ENCODE peak calls at places on chromosomes 3 and 15, in five cellular contexts. X is CD4-positive, CD25-positive, alpha-beta regulatory T cell; U is iPS-NIHi11; D is GM13977; H is activated CD4-positive, alpha-beta T cell treated with anti-CD3 and anti-CD28 coated beads for 36 hours. Y is an unnamed sample.

GRCh38 chr3:191246628-191247027 is 47.6 kb downstream of the OSTN start:
- DNase-seq in X (no peak), D (no peak), H (no peak), U (no peak), Y (no peak)

GRCh38 chr3:170090601-170090981 is 52.8 kb downstream of the GPR160 start:
- DNase-seq in D (no peak), X (no peak), U (no peak), H (no peak), Y (no peak)

GRCh38 chr15:62618432-62618831 is 424.1 kb upstream of the TPM1 start:
- DNase-seq in D (no peak), X (no peak), U (no peak), H (no peak), Y (no peak)

GRCh38 chr3:149547954-149548728 is 73.6 kb downstream of the TM4SF4 start:
- DNase-seq in H (no peak), X (no peak), U (no peak), D (no peak), Y (no peak)

GRCh38 chr3:196661400-196661799 is 21.9 kb downstream of the NRROS start:
- DNase-seq in D (no peak), H (no peak), U (peak; percentile 45), X (no peak), Y (no peak)

GRCh38 chr15:91407237-91407889 is 307.3 kb downstream of the SV2B start:
- DNase-seq in X (peak; percentile 53), D (no peak), U (peak; percentile 17), H (peak; percentile 8), Y (peak; percentile 41)

GRCh38 chr3:184678317-184679055 is 33.4 kb downstream of the MAGEF1 start:
- DNase-seq in X (no peak), U (no peak), H (no peak), D (no peak), Y (no peak)

GRCh38 chr15:28122038-28122949 is 23.2 kb upstream of the OCA2 start:
- DNase-seq in D (no peak), U (no peak), X (no peak), H (no peak), Y (no peak)

GRCh38 chr3:133408366-133408765 is 8.5 kb downstream of the BFSP2 start:
- DNase-seq in U (no peak), H (no peak), X (no peak), D (no peak), Y (no peak)

GRCh38 chr3:42345811-42346210 is 64.6 kb downstream of the LYZL4 start:
- DNase-seq in D (no peak), X (peak; percentile 60), U (no peak), H (peak; percentile 31), Y (no peak)

GRCh38 chr3:180590396-180590795 is 11.6 kb upstream of the TTC14 start:
- DNase-seq in D (no peak), U (no peak), H (no peak), X (no peak), Y (no peak)

GRCh38 chr3:4643904-4644547 is 150.9 kb downstream of the ITPR1 start:
- DNase-seq in U (no peak), X (no peak), D (no peak), H (no peak), Y (no peak)

GRCh38 chr3:53819163-53819868 is 26.9 kb downstream of the CHDH start:
- DNase-seq in U (no peak), X (no peak), H (no peak), D (no peak), Y (no peak)

GRCh38 chr15:89361451-89362202 is 27.0 kb upstream of the POLG start:
- DNase-seq in U (peak; percentile 93), X (peak; percentile 34), H (peak; percentile 79), D (peak; percentile 90), Y (peak; percentile 61)

GRCh38 chr3:152307829-152308474 is 39.2 kb downstream of the MBNL1 start:
- DNase-seq in U (peak; percentile 5), H (no peak), X (no peak), D (no peak), Y (no peak)

GRCh38 chr3:120469440-120470415 is 18.9 kb upstream of the FSTL1 start:
- DNase-seq in H (no peak), X (no peak), U (peak; percentile 51), D (no peak), Y (no peak)

GRCh38 chr3:123336441-123336851 is 112.4 kb downstream of the ADCY5 start:
- DNase-seq in X (no peak), D (no peak), H (no peak), U (no peak), Y (no peak)

GRCh38 chr3:177401375-177401774 is 204.1 kb upstream of the TBL1XR1 start:
- DNase-seq in D (no peak), H (no peak), U (no peak), X (no peak), Y (no peak)

GRCh38 chr3:24012589-24013257 is 67.6 kb downstream of the NR1D2 start:
- DNase-seq in D (peak; percentile 31), H (no peak), X (no peak), U (no peak), Y (no peak)

GRCh38 chr3:122646146-122646988 is 34.3 kb upstream of the PARP14 start:
- DNase-seq in X (no peak), D (peak; percentile 37), U (no peak), H (no peak), Y (peak; percentile 40)

GRCh38 chr3:129318921-129319320 is 40.3 kb downstream of the HMCES start:
- DNase-seq in D (no peak), X (no peak), H (no peak), U (no peak), Y (no peak)

GRCh38 chr3:30689202-30689641 is 82.8 kb downstream of the TGFBR2 start:
- DNase-seq in D (no peak), U (no peak), X (peak; percentile 42), H (no peak), Y (no peak)

GRCh38 chr15:67303490-67304363 is 49.1 kb downstream of the IQCH start:
- DNase-seq in D (peak; percentile 21), X (peak; percentile 69), U (peak; percentile 33), H (peak; percentile 22), Y (peak; percentile 54)

GRCh38 chr3:165797551-165797950 is 39.7 kb downstream of the BCHE start:
- DNase-seq in U (no peak), H (no peak), X (no peak), D (no peak), Y (no peak)

GRCh38 chr15:38217181-38217580 is 35.5 kb upstream of the SPRED1 start:
- DNase-seq in H (peak; percentile 4), D (no peak), X (peak; percentile 1), U (no peak), Y (no peak)

GRCh38 chr3:197454014-197454413 is 101.8 kb downstream of the BDH1 start:
- DNase-seq in D (peak; percentile 54), U (no peak), X (peak; percentile 38), H (peak; percentile 21), Y (no peak)

Y was measured in CD4-positive, alpha-beta memory T cell.